ENCODE peak calls at places on chromosome 4, in ten cellular contexts. E is substantia nigra; Z is activated CD8-positive, alpha-beta memory T cell treated with anti-CD3 and anti-CD28 coated beads, Interleukin-2, amount 50 U/mL, for 4 hours; T is foreskin fibroblast; R is GM04504; D is HuH-7.5; P is T-helper 1 cell; G is aorta; X is tibial nerve; M is SW480. J is an unnamed sample.

GRCh38 chr4:55458164-55458563 is 62.4 kb downstream of the TMEM165 start:
- DNase-seq in E (no peak), Z (no peak), T (no peak), R (no peak), D (no peak), P (no peak), G (no peak), X (no peak), M (no peak), J (no peak)

GRCh38 chr4:150782311-150782710 is 200.4 kb downstream of the MAB21L2 start:
- DNase-seq in E (no peak), Z (no peak), T (no peak), R (no peak), D (no peak), P (no peak), G (no peak), X (no peak), M (no peak), J (no peak)

GRCh38 chr4:101953949-101954348 is 163.4 kb downstream of the BANK1 start:
- DNase-seq in E (no peak), Z (no peak), T (no peak), R (no peak), D (no peak), P (no peak), G (no peak), X (no peak), M (peak), J (no peak)

GRCh38 chr4:153094435-153094834 is 109.8 kb upstream of the TRIM2 start:
- DNase-seq in E (no peak), Z (no peak), T (no peak), R (no peak), D (no peak), P (no peak), G (no peak), X (no peak), M (no peak), J (no peak)

GRCh38 chr4:29304595-29304994 is 1415.6 kb upstream of the PCDH7 start:
- DNase-seq in E (no peak), Z (no peak), T (peak), R (no peak), D (no peak), P (no peak), G (no peak), X (no peak), M (peak), J (no peak)

GRCh38 chr4:183504930-183505555 is at the start of gene ING2:
- DNase-seq in E (no peak), Z (no peak), T (peak), R (no peak), D (peak), P (no peak), G (no peak), X (peak), M (peak), J (peak)

GRCh38 chr4:4423706-4424498 is 37.0 kb downstream of the NSG1 start:
- DNase-seq in E (no peak), Z (no peak), T (no peak), R (no peak), D (no peak), P (no peak), G (peak), X (no peak), M (no peak), J (no peak)

GRCh38 chr4:137656661-137657060 is 124.4 kb upstream of the PCDH18 start:
- DNase-seq in E (no peak), Z (no peak), T (no peak), R (no peak), D (no peak), P (no peak), G (no peak), X (no peak), M (no peak), J (no peak)

GRCh38 chr4:40514409-40515025 is 115.1 kb downstream of the RBM47 start:
- DNase-seq in E (no peak), Z (no peak), T (no peak), R (no peak), D (no peak), P (no peak), G (no peak), X (no peak), M (peak), J (no peak)

GRCh38 chr4:87657525-87657924 is 7.4 kb downstream of the DMP1 start:
- DNase-seq in E (no peak), Z (no peak), T (peak), R (no peak), D (no peak), P (no peak), G (no peak), X (no peak), M (peak), J (no peak)

GRCh38 chr4:89496851-89497250 is 189.3 kb upstream of the GPRIN3 start:
- DNase-seq in E (no peak), Z (no peak), T (no peak), R (no peak), D (no peak), P (no peak), G (no peak), X (no peak), M (no peak), J (no peak)

GRCh38 chr4:185570727-185571126 is 35.4 kb upstream of the PDLIM3 start:
- DNase-seq in E (no peak), Z (no peak), T (no peak), R (no peak), D (no peak), P (no peak), G (no peak), X (no peak), M (no peak), J (no peak)

GRCh38 chr4:25861951-25862410 is 807 bp downstream of the SEL1L3 start:
- DNase-seq in E (no peak), Z (peak), T (no peak), R (no peak), D (peak), P (no peak), G (peak), X (no peak), M (peak), J (peak)

GRCh38 chr4:128700659-128701350 is 108.7 kb upstream of the JADE1 start:
- DNase-seq in E (no peak), Z (no peak), T (no peak), R (no peak), D (no peak), P (no peak), G (no peak), X (no peak), M (no peak), J (no peak)

GRCh38 chr4:70935038-70935437 is 32.9 kb downstream of the MOB1B start:
- DNase-seq in E (no peak), Z (no peak), T (no peak), R (no peak), D (no peak), P (no peak), G (no peak), X (no peak), M (no peak), J (no peak)

GRCh38 chr4:156954598-156954997 is 17.0 kb downstream of the PDGFC start:
- DNase-seq in E (no peak), Z (no peak), T (no peak), R (no peak), D (no peak), P (no peak), G (no peak), X (no peak), M (no peak), J (no peak)

GRCh38 chr4:3638080-3638715 is 106.0 kb upstream of the LRPAP1 start:
- DNase-seq in E (no peak), Z (no peak), T (no peak), R (no peak), D (no peak), P (no peak), G (no peak), X (no peak), M (no peak), J (no peak)

GRCh38 chr4:162943263-162943662 is 223.4 kb downstream of the NAF1 start:
- DNase-seq in E (no peak), Z (no peak), T (no peak), R (no peak), D (no peak), P (no peak), G (no peak), X (no peak), M (no peak), J (no peak)

GRCh38 chr4:163592207-163592606 is 97.7 kb downstream of the TMA16 start:
- DNase-seq in E (no peak), Z (no peak), T (no peak), R (no peak), D (no peak), P (no peak), G (no peak), X (no peak), M (no peak), J (no peak)

GRCh38 chr4:170849969-170850368 is 760.2 kb upstream of the AADAT start:
- DNase-seq in E (no peak), Z (no peak), T (no peak), R (no peak), D (no peak), P (no peak), G (no peak), X (no peak), M (no peak), J (no peak)

GRCh38 chr4:44025376-44026020 is 423.1 kb downstream of the KCTD8 start:
- DNase-seq in E (no peak), Z (no peak), T (no peak), R (no peak), D (no peak), P (no peak), G (no peak), X (no peak), M (no peak), J (no peak)

GRCh38 chr4:106584590-106584989 is 216.0 kb upstream of the GIMD1 start:
- DNase-seq in E (no peak), Z (no peak), T (no peak), R (no peak), D (no peak), P (no peak), G (no peak), X (no peak), M (no peak), J (no peak)

GRCh38 chr4:176188654-176189053 is 6.7 kb downstream of the SPATA4 start:
- DNase-seq in E (no peak), Z (no peak), T (no peak), R (no peak), D (no peak), P (no peak), G (no peak), X (no peak), M (no peak), J (no peak)

J was measured in testis.